ENCODE peak calls at places on chromosome 12, in nine cellular contexts. D is ovary, Y is tibial nerve, O is lower lobe of right lung, F is HepG2, P is astrocyte, K is PC-3, X is A549, L is mucosa of descending colon. J is an unnamed sample.
A peak's percentile ranks its signal among the peaks of the same experiment; 100 is the strongest.

GRCh38 chr12:19970826-19971225 is 397.5 kb upstream of the PDE3A start:
- DNase-seq in D (no peak), Y (no peak), O (no peak), F (no peak), P (peak; percentile 54), K (no peak), X (no peak), L (no peak), J (no peak)

GRCh38 chr12:90899456-90900182 is 55.4 kb downstream of the CCER1 start:
- DNase-seq in D (no peak), Y (no peak), O (no peak), F (no peak), P (peak; percentile 57), K (peak; percentile 64), X (no peak), L (no peak), J (no peak)

GRCh38 chr12:108801736-108802665 is 55.4 kb downstream of the SSH1 start:
- DNase-seq in D (peak; percentile 65), Y (peak; percentile 76), O (no peak), F (no peak), P (peak; percentile 82), K (peak; percentile 13), X (no peak), L (no peak), J (no peak)

GRCh38 chr12:108612788-108613282 is 15.0 kb upstream of the TMEM119 start:
- DNase-seq in D (no peak), Y (no peak), O (no peak), F (no peak), P (peak; percentile 22), K (no peak), X (no peak), L (no peak), J (no peak)

GRCh38 chr12:131126662-131127173 is 173.0 kb downstream of the ADGRD1 start:
- DNase-seq in D (no peak), Y (no peak), O (no peak), F (no peak), P (no peak), K (no peak), X (no peak), L (no peak), J (no peak)

GRCh38 chr12:51000245-51000644 is 25.9 kb downstream of the SLC11A2 start:
- DNase-seq in D (no peak), Y (no peak), O (no peak), F (no peak), P (peak; percentile 67), K (peak; percentile 66), X (no peak), L (no peak), J (no peak)

GRCh38 chr12:108699955-108700563 is 31.3 kb downstream of the CORO1C start:
- DNase-seq in D (no peak), Y (no peak), O (no peak), F (no peak), P (no peak), K (no peak), X (no peak), L (no peak), J (no peak)

GRCh38 chr12:113577464-113578121 is 105.9 kb upstream of the LHX5 start:
- DNase-seq in D (no peak), Y (no peak), O (no peak), F (no peak), P (no peak), K (no peak), X (no peak), L (no peak), J (no peak)

GRCh38 chr12:19576421-19576925 is 137.2 kb downstream of the AEBP2 start:
- DNase-seq in D (no peak), Y (no peak), O (no peak), F (no peak), P (no peak), K (no peak), X (no peak), L (no peak), J (no peak)

GRCh38 chr12:5621329-5621728 is 189.4 kb downstream of the NTF3 start:
- DNase-seq in D (no peak), Y (no peak), O (no peak), F (no peak), P (no peak), K (no peak), X (no peak), L (no peak), J (no peak)

GRCh38 chr12:52953181-52953841 is 4.4 kb downstream of the KRT18 start:
- DNase-seq in D (no peak), Y (no peak), O (no peak), F (no peak), P (no peak), K (no peak), X (no peak), L (no peak), J (no peak)

GRCh38 chr12:52951126-52951525 is 2.2 kb downstream of the KRT18 start:
- DNase-seq in D (no peak), Y (no peak), O (no peak), F (no peak), P (no peak), K (no peak), X (no peak), L (no peak), J (no peak)

GRCh38 chr12:52950553-52950952 is 1.6 kb downstream of the KRT18 start:
- DNase-seq in D (no peak), Y (no peak), O (no peak), F (no peak), P (no peak), K (no peak), X (no peak), L (no peak), J (no peak)

GRCh38 chr12:52951640-52952039 is 2.7 kb downstream of the KRT18 start:
- DNase-seq in D (no peak), Y (no peak), O (no peak), F (no peak), P (no peak), K (no peak), X (no peak), L (no peak), J (no peak)

DNA sequence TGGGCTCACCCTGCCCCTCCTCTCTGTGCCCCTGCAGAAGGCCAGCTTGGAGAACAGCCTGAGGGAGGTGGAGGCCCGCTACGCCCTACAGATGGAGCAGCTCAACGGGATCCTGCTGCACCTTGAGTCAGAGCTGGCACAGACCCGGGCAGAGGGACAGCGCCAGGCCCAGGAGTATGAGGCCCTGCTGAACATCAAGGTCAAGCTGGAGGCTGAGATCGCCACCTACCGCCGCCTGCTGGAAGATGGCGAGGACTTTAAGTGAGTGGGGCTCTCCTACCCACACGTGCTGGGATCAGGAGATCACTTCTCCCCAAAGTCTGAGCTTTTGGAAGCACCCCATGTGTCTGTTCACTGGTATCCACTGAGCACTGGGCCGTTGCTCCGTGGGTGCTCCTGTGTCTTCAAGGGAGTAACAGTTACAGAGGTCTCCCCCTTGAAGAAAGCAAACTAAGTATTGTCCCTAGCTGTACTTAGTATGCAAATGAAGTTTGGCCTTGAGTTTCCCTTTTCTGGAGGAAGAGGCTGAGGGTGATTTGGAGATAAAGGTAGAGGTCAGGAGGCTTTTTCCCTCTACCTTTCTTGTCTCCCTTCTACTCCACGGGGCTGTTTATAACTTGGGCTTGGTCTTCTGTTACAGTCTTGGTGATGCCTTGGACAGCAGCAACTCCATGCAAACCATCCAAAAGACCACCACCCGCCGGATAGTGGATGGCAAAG is 3.3 kb downstream of the KRT18 start:
- DNase-seq in D (no peak), Y (no peak), O (peak; percentile 77), F (no peak), P (no peak), K (peak; percentile 41), X (no peak), L (peak; percentile 76), J (no peak)
- H3K4me3 ChIP-seq in D (no peak overlapping the region), Y (no peak overlapping the region), O (peak overlapping the region; percentile 63), F (no peak overlapping the region), P (peak overlapping the region; percentile 97), K (peak overlapping the region; percentile 94), X (peak overlapping the region; percentile 91), L (no peak overlapping the region), J (no peak overlapping the region)

DNA sequence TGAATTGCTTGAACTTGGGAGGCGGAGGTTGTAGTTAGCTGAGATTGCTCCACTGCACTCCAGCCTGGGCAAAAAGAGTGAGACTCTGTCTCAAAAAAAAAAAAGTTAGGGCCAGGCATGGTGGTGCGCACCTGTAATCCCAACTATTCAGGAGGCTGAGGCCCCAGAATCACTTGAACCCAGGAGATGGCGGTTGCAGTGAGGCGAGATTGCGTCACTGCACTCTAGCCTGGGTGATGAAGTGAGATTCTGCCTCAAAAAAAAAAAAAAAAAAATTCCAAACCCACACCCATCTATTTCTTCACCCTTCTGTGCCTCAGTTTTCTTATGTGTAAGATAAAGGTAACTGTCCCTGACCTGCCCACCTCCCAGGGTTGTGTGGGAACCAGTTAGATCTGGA is 11.0 kb upstream of the MLXIP start:
- DNase-seq in D (no peak), Y (no peak), O (no peak), F (no peak), P (no peak), K (no peak), X (no peak), L (no peak), J (no peak)
- H3K4me1 ChIP-seq in D (peaks cover 25% of the 10 kb centered on the region), Y (peaks cover 33% of the 10 kb centered on the region), O (peaks cover 35% of the 10 kb centered on the region), F (peaks cover 48% of the 10 kb centered on the region), P (peaks cover 41% of the 10 kb centered on the region), K (peaks cover 35% of the 10 kb centered on the region), X (peaks cover 45% of the 10 kb centered on the region), L (peaks cover 38% of the 10 kb centered on the region), J (peaks cover 13% of the 10 kb centered on the region)

GRCh38 chr12:25293596-25293995 is 42.9 kb upstream of the KRAS start:
- DNase-seq in D (no peak), Y (no peak), O (no peak), F (no peak), P (peak; percentile 12), K (no peak), X (no peak), L (no peak), J (no peak)
- H3K4me3 ChIP-seq in D (no peak overlapping the region), Y (no peak overlapping the region), O (no peak overlapping the region), F (no peak overlapping the region), P (no peak overlapping the region), K (no peak overlapping the region), X (no peak overlapping the region), L (no peak overlapping the region), J (no peak overlapping the region)

GRCh38 chr12:117031843-117032592 is 67.2 kb downstream of the TESC start:
- DNase-seq in D (no peak), Y (no peak), O (no peak), F (no peak), P (no peak), K (no peak), X (no peak), L (no peak), J (no peak)

GRCh38 chr12:117032593-117033381 is 66.4 kb downstream of the TESC start:
- DNase-seq in D (peak; percentile 41), Y (no peak), O (no peak), F (no peak), P (peak; percentile 22), K (no peak), X (no peak), L (no peak), J (no peak)

GRCh38 chr12:117027251-117028086 is 71.7 kb downstream of the TESC start:
- DNase-seq in D (no peak), Y (no peak), O (no peak), F (no peak), P (no peak), K (no peak), X (no peak), L (no peak), J (no peak)

GRCh38 chr12:117028254-117028653 is 71.0 kb downstream of the TESC start:
- DNase-seq in D (no peak), Y (no peak), O (no peak), F (no peak), P (no peak), K (no peak), X (no peak), L (no peak), J (no peak)

GRCh38 chr12:117030187-117030896 is 68.9 kb downstream of the TESC start:
- DNase-seq in D (no peak), Y (no peak), O (no peak), F (no peak), P (no peak), K (no peak), X (no peak), L (no peak), J (no peak)
- H3K4me1 ChIP-seq in D (peaks cover 17% of the 10 kb centered on the region), Y (peaks cover 5% of the 10 kb centered on the region), O (peaks cover 7% of the 10 kb centered on the region), F (peaks cover 7% of the 10 kb centered on the region), P (peaks cover 2% of the 10 kb centered on the region), K (no peaks in the 10 kb centered on the region), X (peaks cover 10% of the 10 kb centered on the region), L (no peaks in the 10 kb centered on the region), J (no peaks in the 10 kb centered on the region)

J was measured in CD8-positive, alpha-beta memory T cell.